ENCODE peak calls at places on chromosomes 5 and 9, in four cellular contexts. E, Z, F and K are unnamed samples. For H3K4me1, the result is how much of the 10 kb centered on the place peaks cover.

GRCh38 chr9:128412120-128412790 is 8.4 kb upstream of the CERCAM start:
- DNase-seq in E (peak), Z (no peak), F (no peak), K (no peak)

GRCh38 chr9:88396836-88397577 is 8.8 kb downstream of the SPIN1 start:
- DNase-seq in F (no peak), E (no peak), Z (no peak), K (no peak)

GRCh38 chr9:137387034-137387890 is 35.7 kb downstream of the EXD3 start:
- DNase-seq in E (peak), F (no peak), Z (no peak), K (no peak)

GRCh38 chr5:34533582-34534236 is 122.4 kb upstream of the RAI14 start:
- DNase-seq in Z (no peak), F (no peak), E (no peak), K (no peak)

GRCh38 chr9:138102246-138103051 is 224.9 kb downstream of the CACNA1B start:
- DNase-seq in F (no peak), Z (no peak), E (no peak), K (peak)

GRCh38 chr5:150113047-150113744 is 26.8 kb upstream of the CSF1R start:
- DNase-seq in Z (no peak), F (peak), E (no peak), K (no peak)

GRCh38 chr9:113911850-113912249 is 35.7 kb downstream of the ZNF618 start:
- DNase-seq in Z (no peak), F (no peak), E (no peak), K (no peak)

GRCh38 chr9:78989031-78989658 is 582.6 kb upstream of the TLE4 start:
- DNase-seq in F (no peak), Z (no peak), E (no peak), K (no peak)

GRCh38 chr9:32483343-32483742 is 42.7 kb downstream of the RIGI start:
- DNase-seq in E (no peak), F (no peak), Z (no peak), K (no peak)

GRCh38 chr9:91811024-91811909 is 138.8 kb downstream of the ROR2 start:
- DNase-seq in F (no peak), Z (no peak), E (no peak), K (no peak)

GRCh38 chr5:34545164-34545563 is 111.0 kb upstream of the RAI14 start:
- DNase-seq in E (no peak), Z (no peak), F (no peak), K (no peak)

GRCh38 chr9:121696935-121697334 is 45.5 kb downstream of the DAB2IP start:
- DNase-seq in E (no peak), F (no peak), Z (no peak), K (no peak)

GRCh38 chr5:112975721-112976431 is 722 bp upstream of the DCP2 start:
- DNase-seq in E (no peak), F (no peak), Z (no peak), K (no peak)

GRCh38 chr5:141656396-141656795 is 5.2 kb upstream of the FCHSD1 start:
- DNase-seq in Z (no peak), E (no peak), F (no peak), K (no peak)

GRCh38 chr5:169826618-169827017 is 153.7 kb downstream of the INSYN2B start:
- DNase-seq in E (no peak), F (no peak), Z (no peak), K (no peak)

GRCh38 chr5:143054480-143054941 is 284.3 kb downstream of the ARHGAP26 start:
- DNase-seq in F (no peak), E (no peak), Z (no peak), K (no peak)

GRCh38 chr9:21812945-21813568 is 10.6 kb downstream of the MTAP start:
- DNase-seq in F (peak), Z (peak), E (peak), K (no peak)

GRCh38 chr5:17154211-17154996 is 63.0 kb upstream of the BASP1 start:
- DNase-seq in E (no peak), Z (no peak), F (no peak), K (no peak)

GRCh38 chr9:81410201-81410600 is 279.1 kb downstream of the TLE1 start:
- DNase-seq in E (no peak), Z (no peak), F (no peak), K (no peak)

GRCh38 chr9:129626944-129627297 is 958 bp downstream of the NTMT1 start:
- DNase-seq in E (peak), Z (no peak), F (no peak), K (no peak)

GRCh38 chr9:110330484-110331115 is 7.1 kb downstream of the TXNDC8 start:
- DNase-seq in E (no peak), Z (no peak), F (no peak), K (no peak)

GRCh38 chr9:110334871-110335270 is 2.8 kb downstream of the TXNDC8 start:
- DNase-seq in F (no peak), E (no peak), Z (no peak), K (no peak)

GRCh38 chr9:110337727-110338522 is at the start of gene TXNDC8:
- DNase-seq in E (no peak), Z (no peak), F (no peak), K (no peak)

GRCh38 chr9:110332766-110333165 is 4.9 kb downstream of the TXNDC8 start:
- DNase-seq in F (no peak), E (no peak), Z (no peak), K (no peak)

DNA sequence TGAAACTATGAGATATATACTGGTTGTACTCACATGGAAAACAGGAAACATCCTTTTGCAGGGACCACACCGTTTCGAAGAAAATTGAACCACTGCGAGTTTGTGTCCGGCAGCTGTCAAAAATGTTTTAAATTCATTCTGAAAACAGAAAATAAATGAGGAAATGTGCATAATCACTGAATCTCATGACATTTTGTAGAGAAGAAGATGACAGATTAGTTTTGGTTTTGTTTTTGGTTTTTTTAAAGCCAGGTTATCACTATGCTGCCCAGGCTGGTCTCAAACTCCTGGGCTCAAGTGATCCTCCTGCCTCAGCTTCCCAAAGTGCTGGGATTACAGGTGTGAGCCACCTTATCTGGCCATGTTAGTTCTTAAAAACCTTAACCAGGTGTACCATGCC is 3.5 kb downstream of the TXNDC8 start:
- DNase-seq in E (no peak), Z (no peak), F (no peak), K (no peak)
- H3K4me1 ChIP-seq in E (under half), Z (under half), F (under half), K (under half)

GRCh38 chr9:98765276-98765675 is 31.1 kb downstream of the ANKS6 start:
- DNase-seq in E (no peak), Z (no peak), F (no peak), K (no peak)
- H3K4me1 ChIP-seq in E (under half), Z (under half), F (under half), K (under half)

GRCh38 chr5:56845277-56845676 is 29.9 kb downstream of the MAP3K1 start:
- DNase-seq in F (no peak), E (no peak), Z (no peak), K (no peak)
- H3K4me1 ChIP-seq in F (under half), E (half or more), Z (under half), K (under half)

GRCh38 chr5:168315991-168316578 is 24.6 kb downstream of the WWC1 start:
- DNase-seq in F (no peak), E (no peak), Z (no peak), K (no peak)
- H3K4me1 ChIP-seq in F (under half), E (under half), Z (under half), K (half or more)

DNA sequence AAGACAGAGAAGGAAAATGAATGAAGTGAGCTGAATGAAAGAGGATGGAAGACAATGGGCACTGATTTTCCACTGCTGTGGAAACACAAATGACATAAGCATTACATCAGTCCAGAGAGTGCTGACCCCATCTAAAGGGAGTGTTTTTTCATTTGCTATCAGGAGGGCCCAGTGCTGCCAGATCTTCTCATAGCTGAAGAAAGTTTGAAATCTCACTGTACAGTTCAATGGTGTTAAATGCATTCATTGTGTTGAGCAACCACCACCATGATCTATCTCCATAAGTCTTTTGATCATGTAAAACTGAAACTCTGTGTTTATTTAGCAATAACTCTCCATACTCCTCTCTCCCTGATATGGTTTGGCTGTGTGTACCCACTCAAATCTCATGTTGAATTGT is 41.6 kb upstream of the STARD4 start:
- DNase-seq in E (no peak), F (no peak), Z (no peak), K (no peak)
- H3K4me1 ChIP-seq in E (under half), F (under half), Z (under half), K (under half)

DNA sequence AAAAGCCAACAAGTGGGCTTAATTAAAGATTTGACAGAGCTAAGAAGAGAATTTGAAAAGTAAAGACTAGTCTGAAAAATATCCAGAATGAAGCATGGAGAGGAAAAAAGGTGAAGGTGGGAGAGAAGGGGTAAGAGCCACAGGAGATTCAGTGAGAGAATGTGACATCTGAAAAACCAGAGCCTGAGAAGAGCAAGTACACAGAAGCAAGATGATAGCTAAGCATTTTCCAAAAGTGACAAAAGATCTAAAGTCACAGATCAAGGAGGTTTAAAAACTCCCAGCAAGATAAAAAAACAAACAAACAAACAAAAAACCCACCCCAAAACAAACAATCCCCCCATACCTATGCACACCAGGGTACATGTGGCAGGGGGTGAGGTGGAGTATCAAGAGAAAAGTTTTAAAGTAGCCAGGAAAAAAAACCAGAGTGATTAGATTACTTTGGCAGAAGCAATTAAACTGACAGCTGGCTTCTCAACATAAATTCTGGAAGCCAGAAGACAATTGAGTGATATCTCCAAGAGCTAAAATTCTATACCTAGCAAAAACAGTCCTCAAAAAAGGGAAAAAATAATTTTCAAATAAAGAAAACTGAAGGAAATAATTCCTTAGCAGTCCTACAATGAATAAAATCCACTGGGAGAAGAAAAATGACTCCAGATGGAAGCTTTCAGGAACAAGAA is 111.4 kb downstream of the RAPGEF6 start:
- DNase-seq in F (no peak), Z (no peak), E (no peak), K (no peak)
- H3K4me1 ChIP-seq in F (under half), Z (under half), E (under half), K (under half)

DNA sequence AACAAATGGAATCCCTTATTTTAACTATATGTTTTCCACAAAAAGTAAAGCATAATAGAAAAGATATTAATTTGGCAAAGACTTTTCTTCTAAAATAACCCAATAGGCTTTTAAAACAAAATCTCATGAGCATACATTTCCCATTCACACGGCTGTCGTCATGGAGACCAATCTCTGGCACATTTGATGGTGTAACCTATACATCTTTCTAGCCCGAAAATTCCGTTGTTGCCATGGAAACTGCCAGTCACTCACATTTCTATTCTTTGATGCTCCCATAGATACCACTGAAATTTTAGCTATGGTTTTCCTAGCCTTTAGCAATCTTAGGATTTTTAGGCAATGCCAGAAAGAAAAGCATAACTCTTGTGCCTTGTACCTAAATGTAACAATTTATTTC is 262.9 kb upstream of the TRPM3 start:
- DNase-seq in E (no peak), Z (no peak), F (no peak), K (no peak)
- H3K4me1 ChIP-seq in E (under half), Z (under half), F (under half), K (under half)

GRCh38 chr9:134490446-134490845 is 151.2 kb upstream of the COL5A1 start:
- DNase-seq in Z (no peak), E (no peak), F (peak), K (no peak)
- H3K4me1 ChIP-seq in Z (under half), E (under half), F (under half), K (under half)